ENCODE peak calls at places on chromosomes 7 and 10, in five cellular contexts. Z is stimulated activated naive CD8-positive, alpha-beta T cell treated with anti-CD3 and anti-CD28 coated beads, Interleukin-15, Interleukin-2, amounts not matched to agents 100 U/mL and 50 U/mL, for 24 hours; R is gastroesophageal sphincter; C is effector memory CD8-positive, alpha-beta T cell; V is sciatic nerve. U is an unnamed sample.
A peak's percentile ranks its signal among the peaks of the same experiment; 100 is the strongest.

GRCh38 chr7:3915337-3915865 is 614.3 kb downstream of the SDK1 start:
- ATAC-seq in R (no peak), C (no peak), Z (peak; percentile 49), V (no peak), U (no peak)

GRCh38 chr10:110358869-110359629 is 54.3 kb upstream of the SMNDC1 start:
- ATAC-seq in C (no peak), Z (no peak), V (no peak), R (no peak), U (no peak)

GRCh38 chr7:11196143-11196542 is 222.5 kb downstream of the PHF14 start:
- ATAC-seq in R (no peak), V (no peak), C (no peak), Z (no peak), U (no peak)

GRCh38 chr7:156156734-156157408 is 344.6 kb upstream of the SHH start:
- ATAC-seq in C (no peak), Z (no peak), V (peak; percentile 41), R (no peak), U (peak; percentile 80)

GRCh38 chr10:79331709-79332108 is 15.6 kb upstream of the PPIF start:
- ATAC-seq in C (peak; percentile 96), R (no peak), V (peak; percentile 30), Z (peak; percentile 99), U (peak; percentile 51)

GRCh38 chr10:70902659-70903261 is 14.4 kb upstream of the PCBD1 start:
- ATAC-seq in Z (no peak), C (no peak), R (no peak), V (no peak), U (peak; percentile 49)

GRCh38 chr10:130171196-130171595 is 35.0 kb downstream of the GLRX3 start:
- ATAC-seq in C (peak; percentile 84), Z (peak; percentile 56), V (no peak), R (no peak), U (no peak)

GRCh38 chr10:79927111-79927828 is 21.6 kb downstream of the SFTPD start:
- ATAC-seq in C (no peak), R (peak; percentile 20), V (no peak), Z (no peak), U (no peak)

GRCh38 chr10:60139798-60140566 is 233.6 kb upstream of the CCDC6 start:
- ATAC-seq in R (no peak), C (no peak), Z (no peak), V (peak; percentile 33), U (peak; percentile 69)

GRCh38 chr10:58385784-58386112 is 538 bp downstream of the TFAM start:
- ATAC-seq in Z (peak; percentile 8), R (no peak), V (peak; percentile 6), C (no peak), U (peak; percentile 63)

GRCh38 chr10:80900661-80901060 is 363.0 kb downstream of the SH2D4B start:
- ATAC-seq in V (no peak), C (no peak), Z (no peak), R (no peak), U (no peak)

GRCh38 chr7:159099711-159100231 is 44.9 kb downstream of the VIPR2 start:
- ATAC-seq in R (no peak), C (no peak), V (no peak), Z (no peak), U (no peak)

GRCh38 chr10:113447278-113447677 is 105.6 kb upstream of the HABP2 start:
- ATAC-seq in R (no peak), Z (no peak), V (no peak), C (no peak), U (no peak)

GRCh38 chr10:69845574-69846251 is 44.0 kb downstream of the COL13A1 start:
- ATAC-seq in C (no peak), V (no peak), Z (no peak), R (peak; percentile 50), U (peak; percentile 84)

GRCh38 chr10:22429981-22430421 is 84.7 kb downstream of the SPAG6 start:
- ATAC-seq in Z (peak; percentile 68), R (no peak), V (no peak), C (no peak), U (no peak)

GRCh38 chr7:76247938-76248337 is 46.2 kb downstream of the SRRM3 start:
- ATAC-seq in Z (no peak), C (no peak), V (peak; percentile 26), R (no peak), U (no peak)

GRCh38 chr10:86668297-86669165 is at the start of gene LDB3:
- ATAC-seq in Z (no peak), V (peak; percentile 4), R (peak; percentile 77), C (no peak), U (peak; percentile 85)

GRCh38 chr10:129244298-129244697 is 222.7 kb upstream of the MGMT start:
- ATAC-seq in R (no peak), V (no peak), C (no peak), Z (no peak), U (no peak)

U was measured in SK-N-SH treated with all-trans-retinoic acid at 6 μM for 48 hours.